ENCODE peak calls at places on chromosomes 7 and 10, in nine cellular contexts. N is colonic mucosa, Q is LNCaP clone FGC, U is mammary epithelial cell, I is body of pancreas, X is epithelial cell of esophagus, M is heart left ventricle, E is lower leg skin, C is astrocyte of the cerebellum. G is an unnamed sample.

GRCh38 chr10:94104316-94105060 is 110.8 kb downstream of the PLCE1 start:
- DNase-seq in N (no peak), Q (no peak), U (no peak), I (no peak), X (peak; percentile 17), M (no peak), E (no peak), C (no peak), G (no peak)

GRCh38 chr7:96084880-96085551 is 236.9 kb downstream of the SLC25A13 start:
- DNase-seq in N (no peak), Q (no peak), U (peak; percentile 85), I (no peak), X (peak; percentile 87), M (no peak), E (no peak), C (peak; percentile 16), G (no peak)

GRCh38 chr10:98373691-98374090 is 41.3 kb downstream of the PYROXD2 start:
- DNase-seq in N (no peak), Q (no peak), U (no peak), I (no peak), X (no peak), M (no peak), E (peak; percentile 65), C (no peak), G (no peak)

GRCh38 chr7:1081931-1082401 is 5.9 kb upstream of the GPER1 start:
- DNase-seq in N (no peak), Q (no peak), U (no peak), I (no peak), X (peak; percentile 8), M (no peak), E (no peak), C (peak; percentile 44), G (no peak)

GRCh38 chr7:158683541-158683940 is 21.1 kb downstream of the NCAPG2 start:
- DNase-seq in N (no peak), Q (no peak), U (no peak), I (no peak), X (no peak), M (no peak), E (no peak), C (no peak), G (no peak)

GRCh38 chr7:139823855-139824670 is 5.0 kb upstream of the TBXAS1 start:
- DNase-seq in N (no peak), Q (no peak), U (no peak), I (no peak), X (no peak), M (no peak), E (peak; percentile 28), C (no peak), G (no peak)

GRCh38 chr10:97463363-97464132 is 17.6 kb downstream of the ZDHHC16 start:
- DNase-seq in N (peak; percentile 53), Q (peak; percentile 22), U (peak; percentile 65), I (peak; percentile 71), X (peak; percentile 73), M (peak; percentile 28), E (no peak), C (no peak), G (peak; percentile 51)

GRCh38 chr7:112701456-112701855 is 88.7 kb downstream of the TMEM168 start:
- DNase-seq in N (peak; percentile 87), Q (no peak), U (no peak), I (no peak), X (no peak), M (no peak), E (no peak), C (no peak), G (peak; percentile 4)

GRCh38 chr10:25952857-25953256 is 18.8 kb downstream of the MYO3A start:
- DNase-seq in N (no peak), Q (no peak), U (no peak), I (no peak), X (no peak), M (no peak), E (no peak), C (no peak), G (peak; percentile 49)

GRCh38 chr10:12914111-12914510 is 87.4 kb downstream of the CCDC3 start:
- DNase-seq in N (no peak), Q (no peak), U (peak; percentile 19), I (no peak), X (peak; percentile 42), M (no peak), E (no peak), C (no peak), G (no peak)

GRCh38 chr10:86749835-86750234 is 6.6 kb upstream of the BMPR1A start:
- DNase-seq in N (no peak), Q (no peak), U (no peak), I (no peak), X (no peak), M (no peak), E (no peak), C (no peak), G (no peak)

GRCh38 chr10:79445217-79445707 is at the start of gene ZCCHC24:
- DNase-seq in N (peak; percentile 56), Q (no peak), U (peak; percentile 54), I (peak; percentile 72), X (peak; percentile 66), M (no peak), E (peak; percentile 90), C (no peak), G (peak; percentile 74)

GRCh38 chr7:54774785-54775740 is 16.1 kb upstream of the SEC61G start:
- DNase-seq in N (no peak), Q (no peak), U (no peak), I (no peak), X (no peak), M (no peak), E (no peak), C (no peak), G (no peak)

GRCh38 chr10:6494934-6495592 is 85.0 kb downstream of the PRKCQ start:
- DNase-seq in N (no peak), Q (no peak), U (no peak), I (no peak), X (no peak), M (no peak), E (no peak), C (no peak), G (no peak)

GRCh38 chr10:4212111-4212635 is 427.2 kb upstream of the KLF6 start:
- DNase-seq in N (no peak), Q (no peak), U (no peak), I (no peak), X (no peak), M (no peak), E (no peak), C (no peak), G (no peak)

GRCh38 chr10:102352066-102352715 is 43.3 kb upstream of the NFKB2 start:
- DNase-seq in N (peak; percentile 69), Q (peak; percentile 21), U (peak; percentile 32), I (peak; percentile 50), X (peak; percentile 69), M (peak; percentile 49), E (no peak), C (no peak), G (peak; percentile 74)

GRCh38 chr10:61987951-61988379 is 86.5 kb downstream of the ARID5B start:
- DNase-seq in N (no peak), Q (no peak), U (no peak), I (no peak), X (no peak), M (no peak), E (no peak), C (no peak), G (peak; percentile 94)

GRCh38 chr7:28722684-28723083 is 235.4 kb downstream of the TRIL start:
- DNase-seq in N (no peak), Q (no peak), U (no peak), I (no peak), X (no peak), M (no peak), E (no peak), C (no peak), G (no peak)

DNA sequence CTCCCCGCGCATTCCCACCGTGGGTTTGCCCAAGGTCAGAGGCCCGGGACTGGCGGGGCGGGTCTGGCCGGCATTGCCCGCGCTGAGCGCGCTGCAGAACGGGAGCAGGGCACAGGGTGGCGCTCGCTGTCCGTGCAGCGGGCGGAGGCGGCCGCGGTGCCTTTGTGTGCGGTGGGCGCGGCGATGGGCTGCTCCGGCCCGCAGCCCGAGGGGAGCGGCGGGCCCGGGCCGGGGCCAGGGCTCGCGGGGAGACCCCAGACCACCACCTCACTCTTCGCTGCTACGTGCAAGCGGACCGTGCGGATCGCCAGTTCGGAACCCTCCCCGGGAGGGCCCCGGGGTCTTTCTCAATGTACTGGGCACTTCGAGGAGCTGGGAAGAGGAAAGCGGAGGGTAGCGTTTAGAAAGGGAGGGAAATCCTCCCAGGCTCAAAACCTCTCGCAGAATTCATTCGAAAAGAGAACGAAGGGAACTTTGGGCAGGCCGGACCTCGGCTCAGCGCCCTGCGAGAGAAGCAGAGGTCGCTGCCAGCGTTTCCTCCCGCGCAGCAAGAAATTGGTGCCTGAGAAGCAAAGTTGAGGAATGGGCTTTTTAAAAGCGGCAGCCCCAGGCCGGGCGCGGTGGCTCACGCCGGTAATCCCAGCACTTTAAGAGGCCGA is 8.5 kb downstream of the SP8 start:
- DNase-seq in N (peak; percentile 36), Q (no peak), U (peak; percentile 37), I (peak; percentile 39), X (peak; percentile 34), M (no peak), E (peak; percentile 82), C (no peak), G (no peak)
- TF ChIP-seq CTCF in N (peak; percentile 48), Q (peak; percentile 92), U (peak; percentile 74), I (peak; percentile 55), X (peak; percentile 45), M (peak; percentile 31), E (no peak), C (peak; percentile 56), G (peak; percentile 46)

DNA sequence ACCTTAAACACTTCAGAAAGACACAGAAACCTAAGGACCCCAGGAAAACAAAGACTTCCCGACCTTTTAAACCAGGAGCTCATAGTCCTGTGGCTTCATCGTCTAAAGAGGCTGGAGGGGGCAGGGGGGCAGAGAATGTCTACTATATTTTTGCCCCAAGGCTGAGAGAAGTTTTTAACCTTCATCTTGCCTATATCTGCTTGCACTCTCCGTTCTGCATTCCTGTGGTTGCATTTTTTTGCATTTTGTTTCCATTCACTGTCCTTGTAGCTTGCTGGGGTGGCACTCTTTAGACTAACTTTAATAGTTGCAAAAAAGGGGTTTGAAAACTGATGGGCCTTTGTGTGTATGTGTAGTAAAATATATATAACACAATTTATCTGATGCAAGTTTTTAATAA is 23.7 kb downstream of the PRKAR2B start:
- DNase-seq in N (no peak), Q (no peak), U (no peak), I (no peak), X (no peak), M (no peak), E (no peak), C (no peak), G (peak; percentile 8)
- H3K4me3 ChIP-seq in N (no peak overlapping the region), Q (no peak overlapping the region), U (no peak overlapping the region), I (no peak overlapping the region), X (no peak overlapping the region), M (no peak overlapping the region), E (no peak overlapping the region), C (no peak overlapping the region), G (no peak overlapping the region)

GRCh38 chr10:77756319-77757232 is 119.0 kb upstream of the KCNMA1 start:
- DNase-seq in N (peak; percentile 44), Q (peak; percentile 52), U (peak; percentile 33), I (peak; percentile 42), X (peak; percentile 73), M (no peak), E (no peak), C (peak; percentile 60), G (peak; percentile 66)
- TF ChIP-seq CTCF in N (peak; percentile 43), Q (peak; percentile 93), U (peak; percentile 85), I (peak; percentile 49), X (peak; percentile 86), M (peak; percentile 32), E (no peak), C (peak; percentile 91), G (peak; percentile 71)

GRCh38 chr7:116530107-116530820 is 5.4 kb downstream of the CAV1 start:
- DNase-seq in N (no peak), Q (no peak), U (no peak), I (no peak), X (no peak), M (no peak), E (no peak), C (no peak), G (no peak)
- H3K4me3 ChIP-seq in N (peak overlapping the region; percentile 3), Q (no peak overlapping the region), U (peak overlapping the region; percentile 30), I (no peak overlapping the region), X (peak overlapping the region; percentile 28), M (no peak overlapping the region), E (no peak overlapping the region), C (peak overlapping the region; percentile 26), G (no peak overlapping the region)